ENCODE peak calls at places on chromosome 9, in seven cellular contexts. K is GM23248; M is stimulated activated CD4-positive, alpha-beta T cell treated with anti-CD3 and anti-CD28 coated beads, Interleukin-4, amount 100 ng/mL, for 1 hour; V is skeletal muscle cell; H is T-helper 17 cell; N is anterior cingulate cortex; W is effector memory CD8-positive, alpha-beta T cell. G is an unnamed sample.

GRCh38 chr9:128715436-128715750 is 8.5 kb downstream of the ZDHHC12 start:
- DNase-seq in K (no peak), M (no peak), H (no peak), V (no peak), N (no peak), W (no peak), G (no peak)

GRCh38 chr9:121246821-121247511 is 21.0 kb upstream of the GSN start:
- DNase-seq in V (peak; percentile 89), W (no peak), M (no peak), N (no peak), K (peak; percentile 95), H (no peak), G (no peak)

GRCh38 chr9:112378441-112379176 is 1.3 kb upstream of the HSDL2 start:
- DNase-seq in M (peak; percentile 37), K (peak; percentile 45), H (peak; percentile 8), N (no peak), W (no peak), V (no peak), G (no peak)

GRCh38 chr9:16247188-16247875 is 623.1 kb downstream of the BNC2 start:
- DNase-seq in N (no peak), W (no peak), H (no peak), M (no peak), V (no peak), K (peak; percentile 91), G (no peak)

GRCh38 chr9:104900871-104901270 is 27.1 kb downstream of the ABCA1 start:
- DNase-seq in M (no peak), N (no peak), W (no peak), H (no peak), V (no peak), K (no peak), G (no peak)

GRCh38 chr9:23441275-23441674 is 384.8 kb downstream of the ELAVL2 start:
- DNase-seq in N (no peak), V (no peak), M (no peak), H (no peak), K (no peak), W (no peak), G (no peak)

GRCh38 chr9:106874657-106875056 is 11.7 kb downstream of the ZNF462 start:
- DNase-seq in M (no peak), W (no peak), H (no peak), K (no peak), N (no peak), V (no peak), G (no peak)

GRCh38 chr9:94812343-94812742 is 85.8 kb downstream of the AOPEP start:
- DNase-seq in N (no peak), M (no peak), W (no peak), V (no peak), K (peak; percentile 77), H (no peak), G (no peak)

GRCh38 chr9:110575952-110576351 is 3.6 kb downstream of the SVEP1 start:
- DNase-seq in V (no peak), W (no peak), N (no peak), K (no peak), M (no peak), H (no peak), G (no peak)

GRCh38 chr9:80066931-80067330 is 495.2 kb downstream of the TLE4 start:
- DNase-seq in W (no peak), K (no peak), H (no peak), V (no peak), N (no peak), M (no peak), G (no peak)

GRCh38 chr9:35906923-35907699 is 1.1 kb downstream of the HRCT1 start:
- DNase-seq in W (no peak), V (peak; percentile 95), H (no peak), N (no peak), M (no peak), K (peak; percentile 90), G (no peak)

GRCh38 chr9:109107402-109108240 is 12.1 kb downstream of the TMEM245 start:
- DNase-seq in K (peak; percentile 70), M (no peak), V (no peak), W (no peak), N (no peak), H (no peak), G (no peak)

GRCh38 chr9:105264380-105264779 is 19.9 kb downstream of the SLC44A1 start:
- DNase-seq in H (no peak), M (no peak), W (no peak), V (no peak), N (no peak), K (peak; percentile 49), G (no peak)

GRCh38 chr9:108088916-108089315 is 599.3 kb upstream of the KLF4 start:
- DNase-seq in W (no peak), N (no peak), H (no peak), M (no peak), V (no peak), K (no peak), G (no peak)

GRCh38 chr9:95023217-95024003 is 294.1 kb downstream of the FANCC start:
- DNase-seq in H (no peak), M (no peak), V (peak; percentile 75), K (peak; percentile 95), W (no peak), N (no peak), G (no peak)

GRCh38 chr9:93180938-93181337 is 3.0 kb upstream of the WNK2 start:
- DNase-seq in K (no peak), H (no peak), M (no peak), V (no peak), N (no peak), W (no peak), G (no peak)

GRCh38 chr9:134488901-134489280 is 152.7 kb upstream of the COL5A1 start:
- DNase-seq in K (no peak), W (no peak), N (no peak), M (no peak), V (no peak), H (no peak), G (no peak)

GRCh38 chr9:127869310-127870152 is 7.9 kb downstream of the AK1 start:
- DNase-seq in M (peak; percentile 81), V (no peak), K (peak; percentile 90), W (peak; percentile 74), N (peak; percentile 64), H (peak; percentile 59), G (peak; percentile 58)

GRCh38 chr9:93220627-93221425 is 36.9 kb downstream of the WNK2 start:
- DNase-seq in H (no peak), V (no peak), W (no peak), M (no peak), N (no peak), K (no peak), G (no peak)

GRCh38 chr9:18678846-18679245 is 204.9 kb downstream of the ADAMTSL1 start:
- DNase-seq in M (no peak), K (no peak), V (no peak), H (no peak), N (no peak), W (no peak), G (no peak)

GRCh38 chr9:86939896-86940295 is 7.4 kb downstream of the GAS1 start:
- DNase-seq in M (no peak), K (no peak), H (no peak), W (no peak), V (no peak), N (no peak), G (no peak)

G was measured in CD8-positive, alpha-beta memory T cell.